ENCODE peak calls at places on chromosomes 7 and 10, in six cellular contexts. D, B, P, V, Y and T are unnamed samples.

GRCh38 chr7:157495177-157495553 is 158.4 kb downstream of the DNAJB6 start:
- DNase-seq in Y (no peak), D (no peak), V (no peak), B (no peak), P (no peak), T (no peak)

GRCh38 chr7:80133361-80134104 is 1.1 kb upstream of the GNAI1 start:
- DNase-seq in V (no peak), P (no peak), B (no peak), Y (peak; percentile 56), D (no peak), T (peak; percentile 39)

GRCh38 chr10:13823046-13823711 is 236.4 kb downstream of the PRPF18 start:
- DNase-seq in D (no peak), P (no peak), Y (peak; percentile 81), V (no peak), B (no peak), T (no peak)

GRCh38 chr10:105024184-105024583 is 383.1 kb downstream of the SORCS3 start:
- DNase-seq in P (no peak), B (no peak), V (no peak), D (no peak), Y (no peak), T (no peak)

GRCh38 chr7:351681-352480 is 61.9 kb downstream of the FOXL3 start:
- DNase-seq in B (no peak), D (no peak), V (peak; percentile 45), P (no peak), Y (no peak), T (no peak)

GRCh38 chr7:123594813-123595241 is 6.8 kb upstream of the ASB15 start:
- DNase-seq in P (peak; percentile 56), V (no peak), B (no peak), D (no peak), Y (no peak), T (no peak)

GRCh38 chr7:18467011-18467410 is 28.5 kb upstream of the HDAC9 start:
- DNase-seq in B (no peak), P (no peak), V (no peak), D (no peak), Y (no peak), T (no peak)

GRCh38 chr10:6578221-6579192 is 1.6 kb downstream of the PRKCQ start:
- DNase-seq in D (no peak), B (no peak), V (no peak), P (no peak), Y (no peak), T (no peak)

GRCh38 chr7:115678049-115678982 is 352.2 kb downstream of the TFEC start:
- DNase-seq in P (peak; percentile 29), B (no peak), D (no peak), Y (no peak), V (no peak), T (peak; percentile 90)

GRCh38 chr7:82697897-82698296 is 254.3 kb upstream of the CACNA2D1 start:
- DNase-seq in B (no peak), V (no peak), P (no peak), D (no peak), Y (no peak), T (peak; percentile 16)

GRCh38 chr10:62379394-62379793 is 5.2 kb downstream of the ZNF365 start:
- DNase-seq in Y (no peak), B (no peak), V (no peak), D (no peak), P (no peak), T (no peak)

GRCh38 chr7:42186181-42186580 is 50.8 kb downstream of the GLI3 start:
- DNase-seq in Y (no peak), P (no peak), B (no peak), V (no peak), D (no peak), T (no peak)

GRCh38 chr7:55104707-55105433 is 86.1 kb downstream of the EGFR start:
- DNase-seq in D (no peak), P (no peak), B (no peak), V (no peak), Y (no peak), T (peak; percentile 62)

GRCh38 chr7:42210333-42210732 is 26.7 kb downstream of the GLI3 start:
- DNase-seq in B (no peak), D (no peak), P (no peak), V (no peak), Y (no peak), T (no peak)

GRCh38 chr10:113132651-113133088 is 182.6 kb downstream of the TCF7L2 start:
- DNase-seq in P (no peak), Y (no peak), B (no peak), D (no peak), V (no peak), T (peak; percentile 97)

GRCh38 chr7:118104812-118105441 is 79.0 kb upstream of the LSM8 start:
- DNase-seq in Y (peak; percentile 55), D (no peak), P (no peak), V (no peak), B (peak; percentile 56), T (peak; percentile 4)

GRCh38 chr10:110207805-110208613 is 604 bp downstream of the MXI1 start:
- DNase-seq in V (peak; percentile 40), Y (peak; percentile 67), P (peak; percentile 65), D (no peak), B (peak; percentile 62), T (peak; percentile 31)

GRCh38 chr10:71772832-71773220 is 494 bp downstream of the VSIR start:
- DNase-seq in B (no peak), P (no peak), V (no peak), D (no peak), Y (no peak), T (no peak)